ENCODE peak calls at places on chromosomes 7 and 10, in five cellular contexts. Q, J, N, T and H are unnamed samples.

GRCh38 chr7:73585196-73585595 is 6.8 kb upstream of the TBL2 start:
- DNase-seq in J (no peak), Q (no peak), T (peak; percentile 12), N (no peak), H (no peak)

GRCh38 chr10:122112625-122113160 is 123.7 kb downstream of the TACC2 start:
- DNase-seq in T (peak; percentile 95), J (peak; percentile 99), N (peak; percentile 89), Q (no peak), H (peak; percentile 93)

GRCh38 chr10:31771345-31771831 is 157.2 kb downstream of the ARHGAP12 start:
- DNase-seq in T (peak; percentile 73), N (no peak), Q (no peak), J (no peak), H (no peak)

GRCh38 chr7:94294471-94295131 is 100.1 kb upstream of the COL1A2 start:
- DNase-seq in J (no peak), Q (no peak), N (no peak), T (no peak), H (no peak)

GRCh38 chr10:124992462-124993344 is 50.8 kb downstream of the ZRANB1 start:
- DNase-seq in Q (no peak), N (peak; percentile 53), J (peak; percentile 68), T (peak; percentile 90), H (peak; percentile 66)

GRCh38 chr7:94247970-94248369 is 146.7 kb upstream of the COL1A2 start:
- DNase-seq in J (no peak), T (no peak), N (no peak), Q (no peak), H (no peak)

GRCh38 chr7:142628945-142629344 is 120.3 kb upstream of the PRSS1 start:
- DNase-seq in Q (no peak), T (no peak), N (no peak), J (no peak), H (no peak)

GRCh38 chr10:35172574-35172973 is 45.9 kb downstream of the CREM start:
- DNase-seq in T (peak; percentile 66), J (no peak), Q (no peak), N (no peak), H (no peak)

GRCh38 chr10:101227765-101228681 is 1.2 kb downstream of the LBX1 start:
- DNase-seq in J (no peak), Q (no peak), N (no peak), T (peak; percentile 86), H (no peak)

GRCh38 chr10:47368431-47369180 is 15.5 kb downstream of the ZNF488 start:
- DNase-seq in Q (no peak), T (peak; percentile 48), J (no peak), N (no peak), H (peak; percentile 57)

GRCh38 chr7:150685219-150686029 is at the start of gene GIMAP2:
- DNase-seq in Q (no peak), T (no peak), N (peak; percentile 80), J (no peak), H (no peak)

GRCh38 chr7:151725844-151726770 is 150.8 kb downstream of the PRKAG2 start:
- DNase-seq in Q (no peak), T (no peak), N (no peak), J (peak; percentile 61), H (no peak)

GRCh38 chr10:93542358-93542791 is 24.1 kb upstream of the FFAR4 start:
- DNase-seq in N (peak; percentile 94), T (peak; percentile 60), J (peak; percentile 22), Q (no peak), H (no peak)

GRCh38 chr7:36823353-36823752 is 99.1 kb upstream of the AOAH start:
- DNase-seq in N (no peak), J (no peak), T (no peak), Q (no peak), H (no peak)

GRCh38 chr7:20783131-20783715 is 3.5 kb downstream of the SP8 start:
- DNase-seq in N (no peak), Q (no peak), J (no peak), T (no peak), H (no peak)

GRCh38 chr10:29130190-29130673 is 158.6 kb upstream of the LYZL1 start:
- DNase-seq in N (no peak), T (no peak), J (peak; percentile 56), Q (no peak), H (no peak)

GRCh38 chr7:106978425-106979386 is 65.8 kb upstream of the PRKAR2B start:
- DNase-seq in J (no peak), Q (no peak), T (no peak), N (no peak), H (no peak)

GRCh38 chr7:128734777-128735342 is 4.3 kb upstream of the CALU start:
- DNase-seq in Q (no peak), N (no peak), T (no peak), J (no peak), H (no peak)

GRCh38 chr7:101589976-101590662 is 39.0 kb downstream of the MYL10 start:
- DNase-seq in N (no peak), T (no peak), J (no peak), Q (no peak), H (peak; percentile 25)

GRCh38 chr10:15712903-15713302 is 6.8 kb downstream of the ITGA8 start:
- DNase-seq in J (peak; percentile 13), T (no peak), Q (no peak), N (no peak), H (no peak)

GRCh38 chr10:97590082-97590747 is 694 bp downstream of the C10orf62 start:
- DNase-seq in T (peak; percentile 40), Q (no peak), J (no peak), N (no peak), H (no peak)

GRCh38 chr10:22316286-22317120 is at the start of gene COMMD3:
- DNase-seq in J (peak; percentile 90), N (peak; percentile 91), T (peak; percentile 94), Q (peak; percentile 75), H (peak; percentile 94)

GRCh38 chr10:99331207-99331803 is 2.1 kb downstream of the CNNM1 start:
- DNase-seq in T (no peak), J (peak; percentile 40), Q (no peak), N (no peak), H (no peak)

GRCh38 chr10:57830877-57831535 is 436.7 kb downstream of the IPMK start:
- DNase-seq in T (no peak), N (no peak), Q (no peak), J (no peak), H (no peak)

GRCh38 chr7:16397497-16398210 is 23.7 kb downstream of the CRPPA start:
- DNase-seq in T (no peak), J (no peak), N (no peak), Q (no peak), H (no peak)

GRCh38 chr7:16395121-16395520 is 26.2 kb downstream of the CRPPA start:
- DNase-seq in T (no peak), J (no peak), Q (no peak), N (no peak), H (no peak)

GRCh38 chr7:16399265-16399801 is 22.0 kb downstream of the CRPPA start:
- DNase-seq in J (no peak), Q (no peak), N (no peak), T (no peak), H (no peak)

GRCh38 chr7:16398211-16399017 is 22.9 kb downstream of the CRPPA start:
- DNase-seq in T (no peak), N (no peak), J (no peak), Q (no peak), H (no peak)

DNA sequence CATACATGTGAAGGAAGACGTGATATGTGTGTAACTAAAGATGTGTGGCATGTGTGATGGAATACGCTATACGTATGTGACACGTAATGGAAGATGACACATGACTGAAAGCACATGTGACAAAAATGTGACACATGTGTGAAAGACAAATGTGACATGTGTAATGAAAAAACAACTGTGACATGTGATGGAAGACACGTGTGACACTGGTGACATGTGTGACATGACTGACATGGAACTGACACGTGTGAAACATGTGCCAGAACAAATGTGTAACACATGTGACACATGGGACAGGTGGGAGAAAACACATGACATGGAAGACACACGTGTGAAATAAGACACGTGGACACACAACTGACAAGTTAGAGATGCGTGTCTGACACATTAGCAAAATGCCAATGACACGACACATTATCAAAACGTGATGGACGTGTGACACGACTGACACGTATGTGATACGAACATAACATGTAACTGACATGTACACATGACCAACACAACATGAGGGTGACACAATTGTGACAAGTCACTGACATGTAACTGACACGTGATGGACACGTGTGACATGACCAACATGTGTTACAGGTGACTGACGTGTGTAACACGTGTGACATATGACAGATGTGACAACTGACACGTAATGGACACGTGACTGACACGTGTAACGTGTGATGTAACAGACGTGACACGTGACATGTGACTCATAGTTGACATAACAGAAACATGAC is 24.4 kb downstream of the CRPPA start:
- DNase-seq in N (no peak), J (no peak), Q (no peak), T (no peak), H (no peak)
- H3K9me3 ChIP-seq in N (no peaks in the 10 kb centered on the region), J (peaks cover 50% of the 10 kb centered on the region), Q (no peaks in the 10 kb centered on the region), T (peaks cover 5% of the 10 kb centered on the region), H (no peaks in the 10 kb centered on the region)

GRCh38 chr7:157538321-157538720 is 201.5 kb downstream of the DNAJB6 start:
- DNase-seq in J (no peak), T (peak; percentile 6), N (no peak), Q (no peak), H (peak; percentile 20)
- H3K9me3 ChIP-seq in J (peaks cover 9% of the 10 kb centered on the region), T (no peaks in the 10 kb centered on the region), N (no peaks in the 10 kb centered on the region), Q (no peaks in the 10 kb centered on the region), H (no peaks in the 10 kb centered on the region)

GRCh38 chr7:158246960-158247673 is 340.5 kb downstream of the PTPRN2 start:
- DNase-seq in Q (no peak), J (no peak), T (peak; percentile 40), N (no peak), H (peak; percentile 33)

GRCh38 chr7:158246272-158246959 is 341.2 kb downstream of the PTPRN2 start:
- DNase-seq in T (no peak), J (no peak), N (no peak), Q (no peak), H (no peak)

GRCh38 chr7:158249692-158250091 is 337.9 kb downstream of the PTPRN2 start:
- DNase-seq in N (no peak), Q (no peak), T (no peak), J (no peak), H (no peak)

GRCh38 chr7:158247758-158248487 is 339.7 kb downstream of the PTPRN2 start:
- DNase-seq in N (no peak), Q (no peak), T (peak; percentile 26), J (no peak), H (peak; percentile 49)

DNA sequence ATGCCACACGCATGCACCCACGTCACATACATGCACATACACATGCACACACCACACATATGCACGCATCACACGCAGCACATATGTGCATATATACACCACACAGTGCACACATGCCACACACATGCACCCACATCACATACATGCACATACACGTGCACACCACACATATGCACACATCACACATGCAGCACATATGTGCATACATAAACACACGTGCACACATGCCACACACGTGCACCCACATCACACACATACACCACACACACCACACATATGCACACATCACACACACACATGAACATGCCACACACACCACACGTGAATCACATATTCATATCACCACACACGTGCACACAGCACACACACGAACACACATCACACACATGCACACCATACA is 338.8 kb downstream of the PTPRN2 start:
- DNase-seq in Q (no peak), T (no peak), J (no peak), N (no peak), H (no peak)
- H3K9me3 ChIP-seq in Q (no peaks in the 10 kb centered on the region), T (no peaks in the 10 kb centered on the region), J (peaks cover 25% of the 10 kb centered on the region), N (no peaks in the 10 kb centered on the region), H (no peaks in the 10 kb centered on the region)

DNA sequence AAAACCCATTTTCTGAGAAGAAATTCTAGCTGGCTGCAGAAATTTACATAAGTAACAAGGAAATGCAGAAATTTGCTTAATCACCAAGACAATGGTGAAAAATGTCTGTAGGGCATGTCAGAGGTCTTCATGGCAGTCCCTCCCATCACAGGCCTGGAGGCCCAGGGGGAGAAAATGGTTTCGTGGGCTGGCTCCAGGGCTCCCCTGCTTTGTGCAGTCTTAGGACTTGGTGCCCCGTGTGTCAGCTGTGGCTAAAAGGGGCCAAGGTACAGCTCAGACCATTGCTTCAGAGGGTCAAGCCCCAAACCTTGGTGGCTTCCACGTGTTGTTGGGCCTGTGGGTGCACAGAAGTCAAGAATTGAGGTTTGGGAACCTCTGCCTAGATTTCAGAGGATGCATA is 215.9 kb downstream of the GPR158 start:
- DNase-seq in N (no peak), Q (no peak), T (no peak), J (no peak), H (no peak)
- H3K9me3 ChIP-seq in N (no peaks in the 10 kb centered on the region), Q (no peaks in the 10 kb centered on the region), T (peaks cover 3% of the 10 kb centered on the region), J (peaks cover 14% of the 10 kb centered on the region), H (no peaks in the 10 kb centered on the region)